ENCODE peak calls at places on chromosome 10, in ten cellular contexts. X is endothelial cell of umbilical vein, L is cardiac muscle cell, H is spleen, I is Peyer's patch, U is ovary, T is HAP-1, S is GM23338, D is esophagus squamous epithelium, Q is SJSA1. A is an unnamed sample. For H3K27me3, H3K36me3 and H3K4me1, the result is how much of the 10 kb centered on the place peaks cover.

GRCh38 chr10:21265622-21266021 is 259.9 kb downstream of the SKIDA1 start:
- DNase-seq in X (no peak), L (peak), H (no peak), I (no peak), U (no peak), T (no peak), S (no peak), D (no peak), Q (peak), A (no peak)

GRCh38 chr10:14578060-14578952 is 196.4 kb downstream of the FAM107B start:
- DNase-seq in X (peak), L (peak), H (no peak), I (no peak), U (no peak), T (no peak), S (peak), D (no peak), Q (peak), A (peak)

GRCh38 chr10:22824984-22825383 is 102.9 kb upstream of the ARMC3 start:
- DNase-seq in X (peak), L (no peak), H (no peak), I (no peak), U (no peak), T (no peak), S (no peak), D (no peak), Q (peak), A (no peak)

GRCh38 chr10:80382989-80383388 is 25.4 kb upstream of the PRXL2A start:
- DNase-seq in X (peak), L (peak), H (no peak), I (peak), U (peak), T (peak), S (peak), D (no peak), Q (peak), A (peak)

GRCh38 chr10:74072503-74072902 is 74.6 kb downstream of the VCL start:
- DNase-seq in X (no peak), L (no peak), H (no peak), I (no peak), U (no peak), T (no peak), S (no peak), D (no peak), Q (no peak), A (peak)

GRCh38 chr10:73589538-73590126 is 1.5 kb downstream of the USP54 start:
- DNase-seq in X (peak), L (peak), H (no peak), I (no peak), U (no peak), T (no peak), S (no peak), D (no peak), Q (no peak), A (no peak)

GRCh38 chr10:14671383-14671782 is 103.3 kb downstream of the FAM107B start:
- DNase-seq in X (no peak), L (no peak), H (no peak), I (no peak), U (no peak), T (no peak), S (peak), D (no peak), Q (no peak), A (no peak)

GRCh38 chr10:71860243-71861029 is 9.4 kb upstream of the PSAP start:
- DNase-seq in X (peak), L (peak), H (peak), I (peak), U (peak), T (peak), S (peak), D (peak), Q (peak), A (peak)

GRCh38 chr10:84352251-84352842 is 24.0 kb downstream of the CCSER2 start:
- DNase-seq in X (peak), L (peak), H (peak), I (peak), U (no peak), T (no peak), S (peak), D (no peak), Q (peak), A (peak)

GRCh38 chr10:97159906-97160305 is 25.9 kb downstream of the SLIT1 start:
- DNase-seq in X (no peak), L (no peak), H (peak), I (no peak), U (no peak), T (no peak), S (no peak), D (no peak), Q (no peak), A (no peak)

GRCh38 chr10:46546591-46547330 is 9.7 kb downstream of the GPRIN2 start:
- DNase-seq in X (no peak), L (no peak), H (peak), I (peak), U (peak), T (no peak), S (no peak), D (no peak), Q (no peak), A (no peak)

GRCh38 chr10:34732926-34733325 is 82.2 kb downstream of the PARD3 start:
- DNase-seq in X (peak), L (no peak), H (no peak), I (no peak), U (no peak), T (peak), S (peak), D (no peak), Q (peak), A (peak)

GRCh38 chr10:71589617-71590551 is 129.7 kb downstream of the C10orf105 start:
- DNase-seq in X (no peak), L (peak), H (no peak), I (no peak), U (no peak), T (no peak), S (no peak), D (no peak), Q (no peak), A (no peak)

GRCh38 chr10:110067960-110068770 is 60.4 kb downstream of the ADD3 start:
- DNase-seq in X (no peak), L (peak), H (no peak), I (no peak), U (no peak), T (peak), S (peak), D (no peak), Q (no peak), A (peak)

GRCh38 chr10:126458453-126458852 is 70.2 kb upstream of the ADAM12 start:
- DNase-seq in X (no peak), L (peak), H (no peak), I (no peak), U (no peak), T (no peak), S (no peak), D (no peak), Q (no peak), A (no peak)

GRCh38 chr10:106897631-106898161 is 266.8 kb downstream of the SORCS1 start:
- DNase-seq in X (no peak), L (no peak), H (no peak), I (peak), U (peak), T (no peak), S (no peak), D (no peak), Q (no peak), A (no peak)

GRCh38 chr10:124606822-124607221 is 137.4 kb downstream of the FAM53B start:
- DNase-seq in X (no peak), L (no peak), H (no peak), I (no peak), U (no peak), T (no peak), S (no peak), D (no peak), Q (no peak), A (no peak)

GRCh38 chr10:550665-551460 is 138.6 kb downstream of the DIP2C start:
- DNase-seq in X (no peak), L (no peak), H (no peak), I (no peak), U (no peak), T (no peak), S (no peak), D (no peak), Q (no peak), A (no peak)

GRCh38 chr10:120505866-120506265 is 48.8 kb downstream of the PLPP4 start:
- DNase-seq in X (no peak), L (peak), H (no peak), I (no peak), U (no peak), T (no peak), S (no peak), D (no peak), Q (no peak), A (no peak)

GRCh38 chr10:80144302-80145131 is 12.0 kb downstream of the PLAC9 start:
- DNase-seq in X (no peak), L (no peak), H (peak), I (peak), U (no peak), T (no peak), S (no peak), D (no peak), Q (no peak), A (no peak)

GRCh38 chr10:78272329-78272728 is 238.7 kb downstream of the RPS24 start:
- DNase-seq in X (no peak), L (no peak), H (peak), I (no peak), U (no peak), T (no peak), S (no peak), D (no peak), Q (no peak), A (no peak)

GRCh38 chr10:20714518-20714917 is 182.6 kb downstream of the NEBL start:
- DNase-seq in X (no peak), L (no peak), H (no peak), I (no peak), U (no peak), T (no peak), S (no peak), D (no peak), Q (no peak), A (no peak)

GRCh38 chr10:6348091-6348862 is 145.5 kb downstream of the PFKFB3 start:
- DNase-seq in X (no peak), L (peak), H (peak), I (peak), U (no peak), T (no peak), S (no peak), D (peak), Q (peak), A (peak)

GRCh38 chr10:55943403-55943802 is 417.7 kb downstream of the ZWINT start:
- DNase-seq in X (no peak), L (no peak), H (no peak), I (no peak), U (no peak), T (no peak), S (no peak), D (no peak), Q (no peak), A (no peak)

GRCh38 chr10:90930070-90930837 is 9.4 kb upstream of the ANKRD1 start:
- DNase-seq in X (peak), L (peak), H (no peak), I (no peak), U (peak), T (peak), S (peak), D (no peak), Q (peak), A (peak)

GRCh38 chr10:103044942-103045489 is 126.9 kb downstream of the CNNM2 start:
- DNase-seq in X (no peak), L (no peak), H (no peak), I (no peak), U (peak), T (peak), S (no peak), D (no peak), Q (peak), A (peak)

GRCh38 chr10:86255405-86256251 is 111.0 kb downstream of the GRID1 start:
- DNase-seq in X (no peak), L (no peak), H (peak), I (peak), U (no peak), T (no peak), S (no peak), D (no peak), Q (no peak), A (no peak)

GRCh38 chr10:127735156-127735555 is 1.8 kb upstream of the FOXI2 start:
- DNase-seq in X (no peak), L (no peak), H (no peak), I (no peak), U (no peak), T (no peak), S (peak), D (no peak), Q (no peak), A (no peak)

GRCh38 chr10:22229756-22230330 is 12.0 kb upstream of the EBLN1 start:
- DNase-seq in X (peak), L (peak), H (no peak), I (no peak), U (no peak), T (peak), S (no peak), D (no peak), Q (peak), A (peak)

GRCh38 chr10:43585046-43585445 is 10.6 kb upstream of the ZNF239 start:
- DNase-seq in X (no peak), L (no peak), H (no peak), I (no peak), U (no peak), T (no peak), S (no peak), D (no peak), Q (no peak), A (no peak)

GRCh38 chr10:18075881-18076280 is 64.3 kb upstream of the CACNB2 start:
- DNase-seq in X (no peak), L (no peak), H (no peak), I (no peak), U (no peak), T (no peak), S (no peak), D (no peak), Q (no peak), A (no peak)

GRCh38 chr10:71272122-71272771 is 46.8 kb upstream of the SLC29A3 start:
- DNase-seq in X (peak), L (peak), H (no peak), I (no peak), U (no peak), T (no peak), S (no peak), D (no peak), Q (peak), A (peak)

GRCh38 chr10:119457966-119458766 is 84.4 kb downstream of the RGS10 start:
- DNase-seq in X (no peak), L (no peak), H (no peak), I (no peak), U (no peak), T (no peak), S (no peak), D (no peak), Q (no peak), A (no peak)

GRCh38 chr10:62302760-62303159 is 34.1 kb upstream of the RTKN2 start:
- DNase-seq in X (no peak), L (no peak), H (no peak), I (no peak), U (no peak), T (no peak), S (no peak), D (no peak), Q (no peak), A (no peak)

GRCh38 chr10:31242902-31243301 is 76.1 kb upstream of the ZEB1 start:
- DNase-seq in X (peak), L (peak), H (peak), I (no peak), U (no peak), T (no peak), S (no peak), D (no peak), Q (peak), A (peak)

GRCh38 chr10:28503114-28503513 is 29.8 kb upstream of the WAC start:
- DNase-seq in X (peak), L (no peak), H (no peak), I (peak), U (no peak), T (no peak), S (no peak), D (no peak), Q (no peak), A (peak)

GRCh38 chr10:48577158-48577557 is 27.7 kb downstream of the ARHGAP22 start:
- DNase-seq in X (no peak), L (no peak), H (no peak), I (no peak), U (no peak), T (no peak), S (no peak), D (no peak), Q (no peak), A (no peak)

GRCh38 chr10:60870803-60871202 is 73.2 kb downstream of the RHOBTB1 start:
- DNase-seq in X (no peak), L (no peak), H (no peak), I (no peak), U (no peak), T (no peak), S (no peak), D (no peak), Q (no peak), A (no peak)

GRCh38 chr10:20971901-20972300 is 74.8 kb upstream of the NEBL start:
- DNase-seq in X (no peak), L (peak), H (no peak), I (no peak), U (no peak), T (no peak), S (no peak), D (no peak), Q (no peak), A (peak)

GRCh38 chr10:78700413-78700812 is 368.4 kb upstream of the ZMIZ1 start:
- DNase-seq in X (peak), L (peak), H (no peak), I (no peak), U (no peak), T (no peak), S (no peak), D (no peak), Q (no peak), A (peak)

DNA sequence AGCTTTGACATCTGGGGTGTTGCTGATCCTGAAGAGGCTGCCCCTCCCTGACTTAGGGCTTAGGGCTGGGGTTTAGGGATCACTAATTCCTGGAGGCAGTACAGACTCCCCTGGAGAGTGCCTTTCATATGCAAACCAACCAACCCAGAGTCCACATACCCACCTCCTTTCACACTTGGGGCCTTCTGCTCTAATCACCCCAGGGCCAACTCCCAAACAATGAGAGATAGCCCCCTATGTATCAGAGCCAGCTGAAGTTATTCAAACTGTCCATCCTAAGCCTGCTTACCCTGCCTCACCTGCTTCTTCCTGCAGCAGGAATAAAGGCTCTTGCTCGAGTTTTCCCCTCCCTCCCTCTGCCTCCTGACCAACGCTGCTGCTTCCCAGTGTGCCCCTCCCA is 51.8 kb upstream of the SLC35G1 start:
- DNase-seq in X (no peak), L (no peak), H (no peak), I (no peak), U (no peak), T (no peak), S (peak), D (no peak), Q (no peak), A (no peak)
- H3K27me3 ChIP-seq in X (under half), L (under half), H (under half), I (under half), U (under half), T (under half), S (half or more), D (under half), Q (under half), A (under half)

GRCh38 chr10:129541208-129541607 is 74.2 kb downstream of the MGMT start:
- DNase-seq in X (no peak), L (peak), H (no peak), I (no peak), U (peak), T (no peak), S (no peak), D (no peak), Q (no peak), A (peak)

GRCh38 chr10:129536336-129536735 is 69.3 kb downstream of the MGMT start:
- DNase-seq in X (no peak), L (no peak), H (no peak), I (no peak), U (no peak), T (no peak), S (no peak), D (no peak), Q (no peak), A (no peak)

GRCh38 chr10:129534826-129535225 is 67.8 kb downstream of the MGMT start:
- DNase-seq in X (no peak), L (no peak), H (no peak), I (no peak), U (no peak), T (no peak), S (no peak), D (no peak), Q (no peak), A (no peak)

GRCh38 chr10:129533281-129533680 is 66.2 kb downstream of the MGMT start:
- DNase-seq in X (no peak), L (no peak), H (no peak), I (no peak), U (no peak), T (no peak), S (no peak), D (no peak), Q (no peak), A (no peak)

GRCh38 chr10:129537178-129537577 is 70.1 kb downstream of the MGMT start:
- DNase-seq in X (no peak), L (no peak), H (no peak), I (no peak), U (no peak), T (no peak), S (no peak), D (no peak), Q (no peak), A (no peak)
- H3K36me3 ChIP-seq in X (under half), L (under half), H (under half), I (under half), U (under half), T (under half), S (under half), D (under half), Q (under half), A (under half)

GRCh38 chr10:58508316-58508715 is 4.4 kb upstream of the BICC1 start:
- DNase-seq in X (no peak), L (peak), H (no peak), I (no peak), U (no peak), T (no peak), S (no peak), D (no peak), Q (peak), A (no peak)

GRCh38 chr10:58502956-58503355 is 9.7 kb upstream of the BICC1 start:
- DNase-seq in X (no peak), L (peak), H (no peak), I (no peak), U (no peak), T (no peak), S (no peak), D (no peak), Q (no peak), A (no peak)
- H3K4me1 ChIP-seq in X (under half), L (under half), H (under half), I (under half), U (under half), T (under half), S (under half), D (under half), Q (under half), A (under half)

DNA sequence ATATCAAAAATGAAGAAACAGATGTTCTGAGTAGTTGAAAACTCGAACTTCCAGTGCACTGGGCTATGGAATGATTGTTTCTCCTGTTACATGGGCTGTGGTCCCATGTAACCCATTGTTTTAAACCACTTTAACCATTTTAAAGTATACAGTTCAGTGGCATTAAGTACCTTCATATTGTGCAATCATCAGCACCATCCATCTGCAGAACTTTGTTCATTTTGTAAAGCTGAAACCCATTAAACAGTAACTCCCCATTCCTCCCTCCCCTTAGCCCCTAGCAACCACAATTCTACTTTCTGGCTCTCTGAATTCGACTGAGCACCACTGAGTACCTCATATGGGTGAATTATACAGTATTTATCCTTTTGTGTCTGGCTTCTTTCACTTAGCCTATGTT is 217.4 kb downstream of the LRMDA start:
- DNase-seq in X (no peak), L (no peak), H (no peak), I (no peak), U (no peak), T (no peak), S (no peak), D (no peak), Q (no peak), A (no peak)
- H3K27me3 ChIP-seq in X (under half), L (under half), H (under half), I (under half), U (under half), T (under half), S (under half), D (under half), Q (under half), A (under half)

GRCh38 chr10:132502544-132503300 is 34.9 kb upstream of the INPP5A start:
- DNase-seq in X (no peak), L (no peak), H (peak), I (no peak), U (no peak), T (no peak), S (no peak), D (no peak), Q (no peak), A (no peak)
- H3K36me3 ChIP-seq in X (under half), L (under half), H (under half), I (under half), U (under half), T (under half), S (under half), D (under half), Q (under half), A (under half)

GRCh38 chr10:113049881-113050280 is 99.8 kb downstream of the TCF7L2 start:
- DNase-seq in X (no peak), L (no peak), H (no peak), I (no peak), U (no peak), T (no peak), S (no peak), D (no peak), Q (no peak), A (no peak)
- H3K4me1 ChIP-seq in X (under half), L (under half), H (under half), I (under half), U (under half), T (under half), S (half or more), D (under half), Q (under half), A (under half)

A was measured in A673.